ENCODE peak calls at places on chromosomes 12 and 14, in six cellular contexts. P, U, G, H, L and R are unnamed samples.

GRCh38 chr14:102088012-102088792 is 1.4 kb upstream of the HSP90AA1 start:
- DNase-seq in U (peak; percentile 48), P (peak; percentile 41), L (peak; percentile 37), G (no peak), H (peak; percentile 30), R (no peak)

GRCh38 chr14:90991690-90992443 is 68.6 kb downstream of the RPS6KA5 start:
- DNase-seq in H (no peak), U (no peak), L (no peak), P (no peak), G (no peak), R (no peak)

GRCh38 chr12:21697829-21698630 is 40.4 kb upstream of the LDHB start:
- DNase-seq in G (peak; percentile 22), P (peak; percentile 28), L (no peak), U (peak; percentile 34), H (no peak), R (peak; percentile 60)

GRCh38 chr14:73888971-73889370 is 2.3 kb downstream of the ZNF410 start:
- DNase-seq in P (no peak), L (no peak), U (no peak), G (no peak), H (no peak), R (no peak)

GRCh38 chr12:25529738-25530137 is 23.3 kb downstream of the LMNTD1 start:
- DNase-seq in G (no peak), H (no peak), U (no peak), L (no peak), P (no peak), R (no peak)

GRCh38 chr12:45217846-45218245 is 2.0 kb downstream of the ANO6 start:
- DNase-seq in G (no peak), L (no peak), P (no peak), U (no peak), H (no peak), R (no peak)

GRCh38 chr12:109572506-109572845 is 828 bp downstream of the MMAB start:
- DNase-seq in L (no peak), U (no peak), P (no peak), G (no peak), H (no peak), R (no peak)

GRCh38 chr12:96063046-96063445 is 27.7 kb upstream of the LTA4H start:
- DNase-seq in H (no peak), G (peak; percentile 37), P (no peak), U (no peak), L (no peak), R (peak; percentile 14)

GRCh38 chr12:130162267-130162666 is at the start of gene FZD10:
- DNase-seq in U (peak; percentile 91), P (peak; percentile 67), L (no peak), G (peak; percentile 77), H (no peak), R (no peak)

GRCh38 chr14:95237121-95237876 is 80.0 kb upstream of the DICER1 start:
- DNase-seq in L (no peak), U (no peak), G (no peak), P (no peak), H (no peak), R (no peak)

GRCh38 chr12:132003846-132004245 is 54.1 kb downstream of the EP400 start:
- DNase-seq in U (no peak), L (no peak), P (no peak), G (no peak), H (no peak), R (no peak)

GRCh38 chr14:98189077-98189476 is 1082.9 kb downstream of the BCL11B start:
- DNase-seq in G (no peak), U (no peak), L (no peak), P (no peak), H (no peak), R (no peak)

GRCh38 chr12:13436696-13437391 is 240.3 kb downstream of the EMP1 start:
- DNase-seq in L (no peak), U (no peak), H (no peak), P (peak; percentile 78), G (peak; percentile 20), R (no peak)

DNA sequence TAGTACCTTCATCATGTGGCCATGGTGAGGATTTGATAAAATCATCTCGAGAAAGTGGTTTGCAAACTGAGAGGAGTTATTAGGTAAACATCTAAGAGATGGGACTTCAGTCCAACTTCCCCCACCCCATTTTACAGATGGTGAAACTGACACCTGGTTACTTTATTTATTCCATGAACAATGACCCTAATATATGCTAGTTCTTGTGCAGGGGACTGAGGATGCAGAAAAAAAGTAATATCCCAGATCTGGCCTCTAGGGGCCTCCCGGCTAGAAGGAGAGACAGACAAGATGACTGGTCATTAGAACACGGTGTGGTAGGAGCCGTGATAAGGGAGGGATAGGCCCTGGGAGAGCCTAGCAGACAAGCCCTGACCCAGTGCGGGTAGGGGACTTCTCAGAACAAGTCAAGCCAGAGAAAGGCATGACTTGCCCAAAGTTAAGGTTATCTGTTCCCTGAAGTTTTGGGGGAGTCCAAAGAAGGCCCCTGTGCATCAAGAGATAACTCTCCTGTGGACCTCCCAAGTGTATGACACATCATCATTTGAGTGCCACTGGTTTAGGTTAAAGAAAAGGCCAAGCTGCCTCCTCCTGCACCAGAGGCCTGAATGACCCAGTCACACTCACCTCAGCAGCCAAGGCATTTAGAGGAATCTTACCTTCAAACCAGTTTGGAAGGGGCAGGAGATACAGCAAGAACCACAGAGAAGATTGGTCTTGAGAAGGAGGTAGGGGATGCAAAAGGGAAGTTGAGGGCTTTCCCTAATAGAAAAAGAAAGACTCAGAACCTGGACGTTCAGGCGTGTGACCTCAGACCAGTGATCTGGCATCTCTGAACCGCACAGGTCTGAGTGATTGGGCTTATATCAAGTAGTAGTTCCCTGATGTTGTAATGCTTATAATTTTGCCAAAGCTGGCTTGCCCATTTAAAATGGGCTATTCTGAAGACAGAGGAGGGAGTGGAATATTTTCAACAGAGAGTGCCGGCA is 1.6 kb downstream of the CMKLR1 start:
- DNase-seq in G (peak; percentile 72), L (no peak), P (peak; percentile 24), H (no peak), U (peak; percentile 53), R (no peak)
- H3K4me3 ChIP-seq in G (no peak overlapping the region), L (no peak overlapping the region), P (no peak overlapping the region), H (no peak overlapping the region), U (no peak overlapping the region), R (no peak overlapping the region)

GRCh38 chr14:31855262-31855661 is 221.8 kb upstream of the ARHGAP5 start:
- DNase-seq in G (no peak), P (peak; percentile 32), H (no peak), U (no peak), L (no peak), R (no peak)
- H3K4me1 ChIP-seq in G (no peaks in the 10 kb centered on the region), P (no peaks in the 10 kb centered on the region), H (no peaks in the 10 kb centered on the region), U (no peaks in the 10 kb centered on the region), L (no peaks in the 10 kb centered on the region), R (no peaks in the 10 kb centered on the region)

DNA sequence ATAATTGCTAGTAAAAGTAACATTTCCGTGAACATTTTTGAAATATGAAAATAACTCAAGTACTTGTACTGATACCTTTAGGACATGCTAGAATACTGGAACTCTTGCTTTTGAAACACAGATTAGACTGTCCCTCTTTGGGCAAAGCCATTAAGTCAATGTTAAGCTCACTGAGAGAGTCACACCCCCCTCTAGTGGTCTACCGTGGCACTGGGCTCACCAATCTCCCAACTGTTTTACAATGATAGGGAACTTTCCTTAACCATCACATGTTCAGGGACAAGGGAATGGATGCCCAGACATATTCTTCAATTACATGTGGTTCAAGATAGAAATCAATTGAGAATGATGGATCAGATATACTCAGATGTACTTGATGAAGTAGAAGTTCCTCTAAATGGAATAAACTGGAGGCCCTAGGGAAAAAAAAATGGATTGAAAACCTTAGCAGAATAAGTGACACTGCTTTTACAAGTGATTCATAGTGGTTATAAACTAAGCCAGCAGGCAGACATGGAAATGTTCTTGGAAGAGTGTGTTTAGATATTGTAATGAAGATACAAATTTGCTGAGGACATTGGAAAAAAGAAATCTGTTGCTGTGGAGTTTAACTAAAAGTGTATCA is 17.8 kb downstream of the NANOG start:
- DNase-seq in G (peak; percentile 66), P (peak; percentile 87), H (peak; percentile 3), U (peak; percentile 79), L (peak; percentile 39), R (peak; percentile 72)
- H3K4me3 ChIP-seq in G (no peak overlapping the region), P (no peak overlapping the region), H (no peak overlapping the region), U (no peak overlapping the region), L (no peak overlapping the region), R (no peak overlapping the region)

DNA sequence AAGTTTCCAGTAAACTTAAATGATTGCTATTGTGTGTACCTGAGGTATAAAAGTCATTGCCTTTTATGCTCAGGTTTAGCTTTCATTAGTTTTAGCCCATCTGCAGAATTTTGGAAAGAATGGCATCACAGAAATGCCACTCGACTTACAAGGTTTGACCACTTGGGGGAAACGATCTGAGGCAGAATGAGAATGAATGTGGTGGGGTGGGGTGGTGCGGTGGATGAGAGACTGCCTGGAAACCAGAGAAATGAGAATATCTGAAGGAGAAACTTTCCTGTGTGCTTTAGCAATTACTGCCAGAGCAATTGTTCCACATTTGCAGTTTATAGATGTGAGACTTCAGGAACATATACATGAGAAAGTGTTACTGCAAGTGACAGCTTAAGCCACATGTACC is 225.4 kb upstream of the PDE3A start:
- DNase-seq in U (no peak), L (no peak), G (peak; percentile 7), H (no peak), P (peak; percentile 17), R (no peak)
- H3K4me1 ChIP-seq in U (no peaks in the 10 kb centered on the region), L (no peaks in the 10 kb centered on the region), G (no peaks in the 10 kb centered on the region), H (no peaks in the 10 kb centered on the region), P (peaks cover 8% of the 10 kb centered on the region), R (peaks cover 16% of the 10 kb centered on the region)

DNA sequence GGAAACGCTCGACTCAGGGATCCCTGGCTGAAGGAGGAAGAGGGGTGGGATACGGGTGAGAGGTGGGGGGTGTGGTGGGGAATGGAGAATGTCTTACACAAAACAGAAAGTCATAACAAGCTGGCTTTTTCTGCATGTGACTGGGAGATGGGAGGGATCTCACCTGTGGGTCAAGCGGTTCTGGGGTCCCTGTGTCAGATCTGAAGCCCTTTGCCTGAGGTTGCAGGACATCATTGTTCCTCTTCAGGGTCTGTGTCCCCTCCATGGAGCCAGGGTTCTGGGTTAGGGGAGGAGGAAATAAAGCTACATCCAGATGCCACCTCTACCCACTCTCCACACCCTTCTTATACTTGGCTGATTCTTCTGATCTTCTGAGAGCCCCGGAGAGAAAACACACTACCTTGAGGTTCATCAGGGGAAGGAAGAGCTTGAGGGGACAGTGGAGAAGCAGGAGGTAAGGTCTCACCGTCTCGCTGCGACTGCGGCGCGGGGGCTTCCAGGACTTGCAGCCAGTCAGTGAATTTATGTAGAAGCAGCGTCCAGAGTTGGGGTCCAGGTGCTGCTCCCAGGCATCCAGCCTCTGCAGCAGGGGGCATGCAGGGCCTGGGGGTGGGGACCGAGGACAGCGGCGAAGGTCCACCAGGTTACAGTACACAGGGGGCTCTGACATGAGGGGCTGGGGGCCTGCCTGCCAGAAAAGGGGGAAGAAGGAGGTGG is 2.5 kb downstream of the ARHGAP9 start:
- DNase-seq in G (no peak), L (no peak), P (no peak), U (no peak), H (no peak), R (no peak)
- H3K4me3 ChIP-seq in G (no peak overlapping the region), L (peak overlapping the region; percentile 71), P (no peak overlapping the region), U (no peak overlapping the region), H (peak overlapping the region; percentile 75), R (no peak overlapping the region)